ENCODE peak calls at places on chromosome 18, in seven cellular contexts. S, U, E, P, T, G and V are unnamed samples.

GRCh38 chr18:23994361-23994902 is 20.1 kb upstream of the TTC39C start:
- DNase-seq in E (no peak), G (peak; percentile 76), U (no peak), T (no peak), P (peak; percentile 83), S (no peak), V (peak; percentile 76)

GRCh38 chr18:59691046-59691395 is 6.2 kb downstream of the CCBE1 start:
- DNase-seq in E (no peak), S (no peak), T (no peak), G (no peak), P (peak; percentile 86), U (no peak), V (no peak)

GRCh38 chr18:24170389-24170788 is 31.5 kb downstream of the CABYR start:
- DNase-seq in U (no peak), P (no peak), S (no peak), G (no peak), E (no peak), T (no peak), V (no peak)

GRCh38 chr18:61554117-61554776 is 221.0 kb downstream of the CDH20 start:
- DNase-seq in U (no peak), T (no peak), S (no peak), G (no peak), P (no peak), E (peak; percentile 54), V (no peak)

GRCh38 chr18:23967321-23968089 is 47.0 kb upstream of the TTC39C start:
- DNase-seq in E (no peak), U (no peak), S (no peak), P (no peak), G (no peak), T (no peak), V (no peak)

GRCh38 chr18:50058731-50059130 is 136.2 kb downstream of the MYO5B start:
- DNase-seq in P (no peak), S (no peak), G (no peak), U (no peak), T (no peak), E (no peak), V (no peak)

GRCh38 chr18:33755918-33756590 is 178.0 kb downstream of the ASXL3 start:
- DNase-seq in U (no peak), G (peak; percentile 69), P (peak; percentile 97), E (no peak), T (no peak), S (no peak), V (peak; percentile 19)

GRCh38 chr18:67318651-67319050 is 197.9 kb downstream of the DSEL start:
- DNase-seq in S (no peak), T (no peak), E (no peak), G (peak; percentile 16), P (peak; percentile 13), U (no peak), V (no peak)

GRCh38 chr18:74590606-74591005 is 7.1 kb upstream of the ZNF407 start:
- DNase-seq in G (no peak), P (no peak), E (no peak), U (no peak), S (no peak), T (no peak), V (no peak)

GRCh38 chr18:42931501-42931900 is 184.0 kb downstream of the RIT2 start:
- DNase-seq in U (no peak), E (no peak), T (no peak), P (peak; percentile 73), G (no peak), S (no peak), V (peak; percentile 84)

GRCh38 chr18:25077933-25078707 is 273.8 kb downstream of the ZNF521 start:
- DNase-seq in G (no peak), P (no peak), E (no peak), U (no peak), S (no peak), T (no peak), V (no peak)

GRCh38 chr18:64132871-64133270 is 16.0 kb downstream of the LINC00305 start:
- DNase-seq in E (no peak), T (no peak), P (no peak), U (no peak), S (no peak), G (no peak), V (no peak)

GRCh38 chr18:67864677-67865340 is 348.3 kb upstream of the DSEL start:
- DNase-seq in U (no peak), P (peak; percentile 66), T (no peak), E (no peak), S (no peak), G (no peak), V (no peak)

GRCh38 chr18:23593720-23594119 is 7.4 kb upstream of the NPC1 start:
- DNase-seq in T (no peak), U (no peak), S (no peak), G (peak; percentile 21), E (no peak), P (peak; percentile 98), V (peak; percentile 98)

GRCh38 chr18:46536215-46536874 is 120.7 kb downstream of the LOXHD1 start:
- DNase-seq in G (no peak), T (no peak), S (no peak), P (peak; percentile 17), U (no peak), E (no peak), V (peak; percentile 9)

GRCh38 chr18:60146220-60146960 is 226.2 kb downstream of the MC4R start:
- DNase-seq in P (peak; percentile 67), S (no peak), T (no peak), G (no peak), E (no peak), U (no peak), V (no peak)

GRCh38 chr18:6059551-6059950 is 164.2 kb upstream of the TMEM200C start:
- DNase-seq in T (no peak), P (no peak), E (no peak), G (no peak), U (no peak), S (peak; percentile 86), V (no peak)

GRCh38 chr18:40096675-40097074 is 1858.4 kb upstream of the PIK3C3 start:
- DNase-seq in S (no peak), T (no peak), G (no peak), U (no peak), E (no peak), P (peak; percentile 13), V (no peak)

GRCh38 chr18:8696749-8697211 is 8.6 kb upstream of the MTCL1 start:
- DNase-seq in E (peak; percentile 87), U (no peak), S (peak; percentile 63), G (no peak), P (peak; percentile 58), T (no peak), V (no peak)

GRCh38 chr18:40534748-40535147 is 1420.3 kb upstream of the PIK3C3 start:
- DNase-seq in P (peak; percentile 4), T (no peak), E (no peak), G (no peak), U (no peak), S (no peak), V (no peak)

GRCh38 chr18:63225434-63225833 is 94.1 kb downstream of the BCL2 start:
- DNase-seq in E (no peak), T (no peak), G (no peak), U (no peak), S (no peak), P (no peak), V (no peak)

GRCh38 chr18:61093967-61094366 is 239.3 kb upstream of the CDH20 start:
- DNase-seq in E (no peak), U (no peak), P (no peak), G (no peak), T (no peak), S (no peak), V (no peak)

DNA sequence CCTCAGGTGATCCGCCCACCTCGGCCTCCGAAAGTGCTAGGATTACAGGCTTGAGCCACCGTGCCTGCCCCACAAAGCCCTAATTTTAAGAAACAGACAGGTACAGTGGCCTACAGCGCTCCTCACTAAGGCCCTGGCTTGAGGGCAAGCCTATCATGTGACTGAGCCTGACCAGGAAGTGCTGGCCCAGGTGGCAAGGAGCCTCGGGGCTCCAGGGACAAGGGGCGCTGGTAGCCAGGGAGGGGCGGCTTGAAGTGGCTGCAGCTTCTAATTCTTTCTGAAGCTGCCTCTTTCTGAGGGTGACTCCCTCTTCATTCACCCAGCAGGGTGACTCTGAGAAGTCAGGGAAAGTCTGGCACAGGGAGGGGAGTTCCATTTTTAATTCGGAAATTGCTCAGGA is 115.8 kb downstream of the FAM210A start:
- DNase-seq in U (no peak), G (no peak), P (no peak), S (no peak), T (no peak), E (no peak), V (no peak)
- H3K4me3 ChIP-seq in U (no peak overlapping the region), G (no peak overlapping the region), P (no peak overlapping the region), S (no peak overlapping the region), T (peak overlapping the region; percentile 68), E (peak overlapping the region; percentile 68), V (no peak overlapping the region)

DNA sequence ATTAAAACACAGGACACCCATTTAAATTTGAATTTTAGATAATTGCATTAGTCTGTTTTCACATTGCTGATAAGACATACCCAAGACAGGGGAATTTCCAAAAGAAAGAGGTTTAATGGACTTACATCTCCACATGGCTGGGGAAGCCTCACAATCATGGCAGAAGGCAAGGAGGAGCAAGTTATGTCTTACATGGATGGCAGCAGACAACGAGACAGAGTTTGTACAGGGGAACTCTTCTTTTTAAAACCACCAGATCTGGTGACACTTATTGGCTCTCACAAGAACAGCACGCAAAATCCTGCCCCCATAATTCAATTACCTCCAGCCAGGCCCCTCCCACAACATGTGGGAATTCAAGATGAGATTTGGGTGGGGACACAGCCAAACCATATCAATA is 79.8 kb upstream of the SMAD2 start:
- DNase-seq in S (no peak), G (no peak), P (no peak), U (no peak), E (no peak), T (no peak), V (no peak)
- TF ChIP-seq CTCF in S (no peak), G (no peak), P (no peak), U (no peak), E (no peak), T (no peak), V (no peak)

GRCh38 chr18:36405611-36406010 is 108.1 kb downstream of the FHOD3 start:
- DNase-seq in S (no peak), U (no peak), T (no peak), G (no peak), P (no peak), E (no peak), V (no peak)

GRCh38 chr18:36406805-36407204 is 109.3 kb downstream of the FHOD3 start:
- DNase-seq in S (no peak), U (no peak), T (peak; percentile 21), E (no peak), P (no peak), G (no peak), V (no peak)

GRCh38 chr18:36410346-36410745 is 112.8 kb downstream of the FHOD3 start:
- DNase-seq in S (no peak), T (no peak), P (no peak), U (no peak), E (no peak), G (no peak), V (no peak)

GRCh38 chr18:36409779-36410178 is 112.3 kb downstream of the FHOD3 start:
- DNase-seq in U (no peak), G (no peak), P (no peak), T (no peak), E (no peak), S (no peak), V (no peak)

GRCh38 chr18:36408606-36409005 is 111.1 kb downstream of the FHOD3 start:
- DNase-seq in P (peak; percentile 64), E (no peak), S (no peak), G (no peak), U (no peak), T (no peak), V (no peak)
- H3K4me3 ChIP-seq in P (no peak overlapping the region), E (no peak overlapping the region), S (no peak overlapping the region), G (no peak overlapping the region), U (no peak overlapping the region), T (no peak overlapping the region), V (no peak overlapping the region)

GRCh38 chr18:48896875-48897511 is 53.8 kb downstream of the SMAD7 start:
- DNase-seq in U (peak; percentile 31), G (no peak), E (no peak), P (peak; percentile 67), S (peak; percentile 52), T (peak; percentile 75), V (no peak)
- TF ChIP-seq CTCF in U (peak; percentile 14), G (peak; percentile 10), E (no peak), P (no peak), S (peak; percentile 4), T (no peak), V (no peak)